ENCODE peak calls at places on chromosomes 2 and 18, in ten cellular contexts. H is H7; P is Ammon's horn; Y is HTR-8/SVneo; I is activated naive CD4-positive, alpha-beta T cell treated with Interleukin-2 at 50 U/mL for 16 hours; F is lung; J is A549; R is NCI-H1436 treated with DMSO at 0.1 percent for 48 hours; A is naive thymus-derived CD8-positive, alpha-beta T cell; B is sigmoid colon. T is an unnamed sample.

GRCh38 chr2:229133155-229133772 is 137.8 kb downstream of the PID1 start:
- DNase-seq in H (peak), P (peak), Y (peak), I (no peak), F (no peak), J (peak), R (peak), A (no peak), B (no peak), T (no peak)

GRCh38 chr2:45220227-45220626 is 211.0 kb upstream of the SIX2 start:
- DNase-seq in H (no peak), P (no peak), Y (no peak), I (no peak), F (no peak), J (no peak), R (no peak), A (no peak), B (no peak), T (no peak)

GRCh38 chr2:180359522-180360282 is 352.6 kb upstream of the CWC22 start:
- DNase-seq in H (no peak), P (no peak), Y (no peak), I (no peak), F (no peak), J (no peak), R (no peak), A (no peak), B (no peak), T (no peak)

GRCh38 chr2:86193901-86194567 is 1.2 kb downstream of the IMMT start:
- DNase-seq in H (no peak), P (no peak), Y (no peak), I (no peak), F (no peak), J (no peak), R (no peak), A (no peak), B (no peak), T (no peak)

GRCh38 chr2:67516899-67517530 is 119.9 kb downstream of the ETAA1 start:
- DNase-seq in H (no peak), P (peak), Y (no peak), I (no peak), F (peak), J (no peak), R (no peak), A (no peak), B (no peak), T (peak)

GRCh38 chr2:188327518-188328205 is 36.0 kb downstream of the GULP1 start:
- DNase-seq in H (no peak), P (no peak), Y (no peak), I (no peak), F (no peak), J (no peak), R (no peak), A (no peak), B (no peak), T (no peak)

GRCh38 chr2:143787674-143788073 is 658.5 kb downstream of the ARHGAP15 start:
- DNase-seq in H (no peak), P (no peak), Y (no peak), I (no peak), F (no peak), J (no peak), R (no peak), A (no peak), B (no peak), T (no peak)

GRCh38 chr18:11339121-11339520 is 189.8 kb upstream of the PIEZO2 start:
- DNase-seq in H (no peak), P (no peak), Y (no peak), I (no peak), F (no peak), J (no peak), R (no peak), A (no peak), B (no peak), T (no peak)

GRCh38 chr2:201257941-201258665 is 2.2 kb upstream of the CASP8 start:
- DNase-seq in H (peak), P (peak), Y (peak), I (peak), F (peak), J (peak), R (no peak), A (peak), B (peak), T (peak)

GRCh38 chr2:176817061-176817565 is 395.5 kb upstream of the HNRNPA3 start:
- DNase-seq in H (peak), P (peak), Y (peak), I (no peak), F (no peak), J (no peak), R (peak), A (peak), B (no peak), T (no peak)

GRCh38 chr2:155733091-155733870 is 599.2 kb downstream of the NR4A2 start:
- DNase-seq in H (no peak), P (peak), Y (no peak), I (no peak), F (no peak), J (no peak), R (no peak), A (no peak), B (no peak), T (no peak)

GRCh38 chr2:222806606-222807036 is 54.2 kb upstream of the ACSL3 start:
- DNase-seq in H (no peak), P (no peak), Y (no peak), I (no peak), F (no peak), J (no peak), R (no peak), A (no peak), B (no peak), T (no peak)

GRCh38 chr2:153043385-153043784 is 325.0 kb downstream of the ARL6IP6 start:
- DNase-seq in H (no peak), P (no peak), Y (no peak), I (no peak), F (no peak), J (no peak), R (no peak), A (no peak), B (no peak), T (no peak)

GRCh38 chr18:27704721-27705361 is 472.1 kb downstream of the CDH2 start:
- DNase-seq in H (no peak), P (no peak), Y (no peak), I (no peak), F (no peak), J (no peak), R (no peak), A (no peak), B (no peak), T (no peak)

GRCh38 chr2:68730828-68731227 is 3.8 kb upstream of the ARHGAP25 start:
- DNase-seq in H (no peak), P (no peak), Y (no peak), I (no peak), F (no peak), J (no peak), R (no peak), A (no peak), B (no peak), T (no peak)

GRCh38 chr18:38493991-38494559 is 928.5 kb upstream of the CELF4 start:
- DNase-seq in H (no peak), P (no peak), Y (no peak), I (no peak), F (no peak), J (no peak), R (no peak), A (no peak), B (no peak), T (no peak)

GRCh38 chr2:1701020-1701419 is 43.3 kb downstream of the PXDN start:
- DNase-seq in H (no peak), P (no peak), Y (no peak), I (no peak), F (no peak), J (no peak), R (no peak), A (no peak), B (peak), T (no peak)

GRCh38 chr2:150060341-150060740 is 427.1 kb downstream of the RND3 start:
- DNase-seq in H (peak), P (peak), Y (no peak), I (no peak), F (no peak), J (no peak), R (no peak), A (no peak), B (no peak), T (no peak)

GRCh38 chr2:41962912-41963652 is 84.7 kb upstream of the PKDCC start:
- DNase-seq in H (no peak), P (no peak), Y (no peak), I (no peak), F (no peak), J (no peak), R (no peak), A (no peak), B (no peak), T (no peak)

GRCh38 chr2:246489-247145 is 17.2 kb downstream of the SH3YL1 start:
- DNase-seq in H (peak), P (peak), Y (peak), I (no peak), F (peak), J (no peak), R (no peak), A (no peak), B (no peak), T (no peak)

GRCh38 chr18:54822872-54823845 is 5.1 kb upstream of the RAB27B start:
- DNase-seq in H (no peak), P (no peak), Y (peak), I (no peak), F (peak), J (peak), R (no peak), A (no peak), B (no peak), T (peak)

GRCh38 chr2:98799375-98800329 is 68.7 kb upstream of the MGAT4A start:
- DNase-seq in H (no peak), P (no peak), Y (no peak), I (no peak), F (no peak), J (no peak), R (no peak), A (no peak), B (no peak), T (no peak)

GRCh38 chr2:16257001-16257724 is 316.8 kb downstream of the MYCN start:
- DNase-seq in H (no peak), P (no peak), Y (no peak), I (no peak), F (no peak), J (no peak), R (no peak), A (no peak), B (no peak), T (no peak)

GRCh38 chr2:88170472-88170892 is 336 bp downstream of the THNSL2 start:
- DNase-seq in H (peak), P (no peak), Y (no peak), I (no peak), F (no peak), J (no peak), R (no peak), A (no peak), B (peak), T (no peak)

GRCh38 chr2:230411484-230412368 is 4.3 kb upstream of the SP100 start:
- DNase-seq in H (peak), P (peak), Y (peak), I (peak), F (peak), J (peak), R (no peak), A (peak), B (peak), T (no peak)

GRCh38 chr18:63578357-63578958 is 8.7 kb upstream of the SERPINB13 start:
- DNase-seq in H (peak), P (peak), Y (peak), I (no peak), F (no peak), J (no peak), R (no peak), A (no peak), B (no peak), T (peak)

GRCh38 chr2:113755690-113756063 is 765 bp downstream of the SLC35F5 start:
- DNase-seq in H (peak), P (peak), Y (no peak), I (no peak), F (no peak), J (no peak), R (no peak), A (no peak), B (no peak), T (no peak)

GRCh38 chr2:173218331-173219056 is 136.2 kb upstream of the CDCA7 start:
- DNase-seq in H (peak), P (peak), Y (no peak), I (no peak), F (no peak), J (no peak), R (no peak), A (no peak), B (no peak), T (no peak)

GRCh38 chr2:237352279-237352845 is 61.6 kb downstream of the COL6A3 start:
- DNase-seq in H (no peak), P (no peak), Y (no peak), I (no peak), F (no peak), J (no peak), R (no peak), A (no peak), B (no peak), T (no peak)

GRCh38 chr18:72772916-72773315 is 94.9 kb downstream of the NETO1 start:
- DNase-seq in H (no peak), P (no peak), Y (no peak), I (no peak), F (no peak), J (no peak), R (no peak), A (no peak), B (no peak), T (no peak)

GRCh38 chr2:88125924-88126771 is 1.7 kb downstream of the FABP1 start:
- DNase-seq in H (no peak), P (no peak), Y (no peak), I (no peak), F (no peak), J (no peak), R (no peak), A (no peak), B (no peak), T (no peak)

GRCh38 chr2:143083636-143084035 is 45.6 kb upstream of the ARHGAP15 start:
- DNase-seq in H (no peak), P (no peak), Y (peak), I (no peak), F (no peak), J (no peak), R (no peak), A (no peak), B (no peak), T (no peak)

GRCh38 chr18:43277164-43277600 is at the start of gene SYT4:
- DNase-seq in H (peak), P (peak), Y (no peak), I (no peak), F (no peak), J (no peak), R (peak), A (no peak), B (no peak), T (peak)

GRCh38 chr2:187586091-187586632 is 31.9 kb upstream of the TFPI start:
- DNase-seq in H (no peak), P (no peak), Y (no peak), I (no peak), F (no peak), J (no peak), R (no peak), A (no peak), B (no peak), T (no peak)

GRCh38 chr18:76274470-76275289 is 220.4 kb downstream of the ZNF516 start:
- DNase-seq in H (peak), P (peak), Y (no peak), I (no peak), F (no peak), J (peak), R (no peak), A (no peak), B (no peak), T (no peak)

GRCh38 chr2:148876589-148877402 is 1.8 kb downstream of the KIF5C start:
- DNase-seq in H (peak), P (peak), Y (no peak), I (peak), F (no peak), J (no peak), R (peak), A (peak), B (no peak), T (no peak)

GRCh38 chr2:109402980-109403840 is 210.6 kb downstream of the SEPTIN10 start:
- DNase-seq in H (no peak), P (no peak), Y (no peak), I (no peak), F (no peak), J (no peak), R (no peak), A (no peak), B (no peak), T (no peak)

T was measured in brain pericyte.